ENCODE peak calls at places on chromosome 2, in ten cellular contexts. E is Peyer's patch, U is mammary epithelial cell, W is neural progenitor cell, P is tibial artery, A is thoracic aorta, H is GM12878, L is HCT116, M is A549, Q is hepatocyte. Y is an unnamed sample. For H3K4me1, the result is how much of the 10 kb centered on the place peaks cover.

GRCh38 chr2:203909946-203910476 is 26.6 kb upstream of the ICOS start:
- DNase-seq in M (no peak), L (no peak), H (no peak), E (no peak), A (no peak), W (no peak), P (no peak), U (no peak), Q (no peak), Y (no peak)

GRCh38 chr2:126507425-126507867 is 148.5 kb upstream of the GYPC start:
- DNase-seq in E (no peak), H (no peak), W (peak), M (no peak), L (no peak), Q (no peak), U (no peak), P (no peak), A (no peak), Y (no peak)

GRCh38 chr2:42969231-42970150 is 177.1 kb upstream of the HAAO start:
- DNase-seq in Q (no peak), W (no peak), U (peak), H (no peak), M (peak), P (peak), A (no peak), L (no peak), E (no peak), Y (no peak)

GRCh38 chr2:134245340-134245984 is 8.4 kb upstream of the MGAT5 start:
- DNase-seq in H (no peak), P (peak), W (peak), Q (peak), A (peak), M (peak), E (peak), U (peak), L (peak), Y (peak)

GRCh38 chr2:56230171-56230570 is 46.4 kb downstream of the CCDC85A start:
- DNase-seq in M (no peak), E (no peak), A (no peak), L (peak), U (peak), H (no peak), P (no peak), W (no peak), Q (no peak), Y (no peak)

GRCh38 chr2:7191927-7192326 is 274.7 kb downstream of the RNF144A start:
- DNase-seq in Q (peak), H (no peak), E (no peak), P (no peak), W (no peak), A (no peak), U (peak), L (no peak), M (peak), Y (no peak)

GRCh38 chr2:216659301-216659700 is 26.1 kb downstream of the IGFBP2 start:
- DNase-seq in L (no peak), P (no peak), H (no peak), M (no peak), U (peak), A (no peak), Q (no peak), W (no peak), E (no peak), Y (no peak)

GRCh38 chr2:195664528-195664927 is 7.5 kb downstream of the SLC39A10 start:
- DNase-seq in Q (no peak), M (no peak), A (no peak), U (no peak), P (no peak), W (no peak), L (no peak), E (no peak), H (no peak), Y (no peak)

GRCh38 chr2:46825958-46826897 is 89.4 kb downstream of the MCFD2 start:
- DNase-seq in M (no peak), A (no peak), H (no peak), L (no peak), W (no peak), P (no peak), U (no peak), E (no peak), Q (no peak), Y (no peak)

GRCh38 chr2:110101280-110101844 is 14.3 kb downstream of the MALL start:
- DNase-seq in H (no peak), M (peak), P (peak), A (peak), Q (peak), E (peak), U (peak), W (no peak), L (peak), Y (peak)

GRCh38 chr2:1665761-1666505 is 78.4 kb downstream of the PXDN start:
- DNase-seq in P (no peak), M (no peak), W (no peak), Q (no peak), L (no peak), A (no peak), U (no peak), E (no peak), H (no peak), Y (no peak)

GRCh38 chr2:112582314-112582746 is 2.1 kb upstream of the CHCHD5 start:
- DNase-seq in L (peak), W (peak), E (no peak), Q (peak), P (no peak), U (peak), M (peak), H (no peak), A (no peak), Y (peak)

GRCh38 chr2:114442545-114442944 is at the start of gene DPP10:
- DNase-seq in L (no peak), A (no peak), P (no peak), U (no peak), W (peak), Q (peak), H (no peak), E (no peak), M (peak), Y (no peak)

GRCh38 chr2:149738771-149739170 is 151.2 kb upstream of the MMADHC start:
- DNase-seq in L (no peak), E (no peak), H (no peak), U (no peak), Q (no peak), A (no peak), W (no peak), M (no peak), P (no peak), Y (no peak)

GRCh38 chr2:233247744-233248143 is 3.7 kb upstream of the ATG16L1 start:
- DNase-seq in L (peak), A (no peak), H (no peak), W (no peak), Q (peak), U (peak), P (no peak), M (peak), E (no peak), Y (no peak)

GRCh38 chr2:230158468-230158867 is 61.3 kb downstream of the SP110 start:
- DNase-seq in A (no peak), L (no peak), H (no peak), U (no peak), W (no peak), M (no peak), E (no peak), P (no peak), Q (no peak), Y (no peak)

GRCh38 chr2:23925702-23926288 is 1.1 kb downstream of the ATAD2B start:
- DNase-seq in M (peak), U (peak), E (peak), A (peak), Q (peak), L (no peak), W (no peak), P (peak), H (peak), Y (peak)

GRCh38 chr2:54459037-54459441 is 2.9 kb downstream of the SPTBN1 start:
- DNase-seq in L (no peak), U (peak), H (no peak), E (no peak), P (no peak), Q (no peak), W (no peak), M (peak), A (no peak), Y (no peak)

GRCh38 chr2:40279001-40279400 is 172.9 kb downstream of the SLC8A1 start:
- DNase-seq in M (no peak), P (no peak), H (no peak), U (no peak), Q (no peak), L (no peak), E (no peak), A (no peak), W (no peak), Y (no peak)

GRCh38 chr2:189870396-189871089 is 86.3 kb downstream of the PMS1 start:
- DNase-seq in Q (no peak), A (no peak), E (no peak), W (no peak), P (no peak), L (no peak), H (no peak), M (no peak), U (no peak), Y (no peak)

GRCh38 chr2:28163627-28164279 is 228.9 kb upstream of the FOSL2 start:
- DNase-seq in P (no peak), W (no peak), Q (no peak), A (no peak), L (no peak), U (no peak), M (no peak), E (no peak), H (no peak), Y (no peak)

GRCh38 chr2:144472911-144473310 is 47.0 kb downstream of the ZEB2 start:
- DNase-seq in P (no peak), E (no peak), H (no peak), U (no peak), M (no peak), W (no peak), L (no peak), Q (no peak), A (no peak), Y (no peak)

GRCh38 chr2:72893594-72894319 is 6.5 kb downstream of the SPR start:
- DNase-seq in E (no peak), M (peak), U (peak), W (peak), A (no peak), L (no peak), P (no peak), H (peak), Q (peak), Y (peak)

GRCh38 chr2:217837001-217837491 is 165.7 kb downstream of the TNS1 start:
- DNase-seq in M (peak), L (peak), U (no peak), Q (peak), A (peak), P (peak), W (peak), E (no peak), H (no peak), Y (no peak)

GRCh38 chr2:197273485-197273884 is 37.1 kb downstream of the ANKRD44 start:
- DNase-seq in E (no peak), U (no peak), W (no peak), L (no peak), A (no peak), H (no peak), P (no peak), M (no peak), Q (no peak), Y (peak)

GRCh38 chr2:239629936-239630617 is 229.3 kb upstream of the HDAC4 start:
- DNase-seq in W (no peak), L (no peak), A (no peak), Q (no peak), H (no peak), E (no peak), M (no peak), P (no peak), U (no peak), Y (no peak)

GRCh38 chr2:20925265-20925889 is 102.5 kb upstream of the LDAH start:
- DNase-seq in M (no peak), U (no peak), P (no peak), L (no peak), W (peak), H (no peak), E (no peak), Q (peak), A (no peak), Y (no peak)

GRCh38 chr2:101679037-101679726 is 18.3 kb upstream of the MAP4K4 start:
- DNase-seq in U (peak), Q (no peak), P (no peak), E (no peak), M (no peak), W (no peak), H (no peak), A (no peak), L (no peak), Y (no peak)

GRCh38 chr2:2326053-2326452 is 5.0 kb downstream of the MYT1L start:
- DNase-seq in L (no peak), Q (no peak), W (no peak), A (no peak), U (no peak), E (no peak), P (no peak), M (no peak), H (no peak), Y (peak)

GRCh38 chr2:240643093-240643810 is 18.0 kb downstream of the GPR35 start:
- DNase-seq in P (peak), Q (no peak), U (no peak), E (peak), A (no peak), H (no peak), M (no peak), L (no peak), W (no peak), Y (no peak)

GRCh38 chr2:60553992-60554648 is 666 bp upstream of the BCL11A start:
- DNase-seq in Q (peak), W (peak), U (peak), L (no peak), A (no peak), E (peak), P (no peak), M (peak), H (no peak), Y (peak)

GRCh38 chr2:176175729-176176074 is 12.8 kb upstream of the HOXD1 start:
- DNase-seq in W (no peak), U (no peak), P (no peak), A (no peak), M (no peak), E (no peak), H (no peak), Q (no peak), L (no peak), Y (no peak)

GRCh38 chr2:239792649-239793010 is 232.5 kb downstream of the NDUFA10 start:
- DNase-seq in Q (no peak), P (peak), L (no peak), M (no peak), E (no peak), A (no peak), H (no peak), U (no peak), W (no peak), Y (peak)

GRCh38 chr2:111694690-111695089 is 189.3 kb downstream of the ANAPC1 start:
- DNase-seq in L (no peak), W (no peak), M (no peak), A (no peak), U (peak), Q (no peak), P (peak), H (no peak), E (no peak), Y (no peak)

GRCh38 chr2:128032092-128032491 is 4.2 kb upstream of the SAP130 start:
- DNase-seq in P (no peak), M (no peak), Q (no peak), W (no peak), H (no peak), A (no peak), U (peak), E (no peak), L (no peak), Y (no peak)

GRCh38 chr2:17373041-17373440 is 145.2 kb downstream of the RAD51AP2 start:
- DNase-seq in M (no peak), Q (no peak), A (no peak), W (no peak), P (no peak), E (no peak), H (no peak), L (no peak), U (peak), Y (no peak)

GRCh38 chr2:46489430-46489829 is 10.1 kb downstream of the TMEM247 start:
- DNase-seq in W (no peak), Q (no peak), A (no peak), M (no peak), E (no peak), P (no peak), H (no peak), U (no peak), L (no peak), Y (peak)

GRCh38 chr2:152506843-152507242 is 171.9 kb downstream of the FMNL2 start:
- DNase-seq in P (no peak), H (peak), A (no peak), U (peak), L (no peak), W (no peak), Q (no peak), M (peak), E (no peak), Y (no peak)

GRCh38 chr2:237998530-237998929 is 31.7 kb downstream of the UBE2F start:
- DNase-seq in L (no peak), A (no peak), H (peak), Q (peak), M (no peak), U (peak), E (no peak), P (no peak), W (no peak), Y (no peak)

GRCh38 chr2:43426305-43427031 is 169.4 kb downstream of the THADA start:
- DNase-seq in H (peak), L (peak), U (peak), P (peak), A (no peak), Q (peak), W (no peak), M (peak), E (peak), Y (peak)

GRCh38 chr2:201260302-201260800 is at the start of gene CASP8:
- DNase-seq in W (no peak), Q (no peak), U (peak), H (no peak), L (no peak), A (no peak), P (no peak), E (peak), M (peak), Y (no peak)

GRCh38 chr2:201262718-201263117 is 2.4 kb downstream of the CASP8 start:
- DNase-seq in P (no peak), U (no peak), E (no peak), L (no peak), W (no peak), A (no peak), M (no peak), H (no peak), Q (no peak), Y (no peak)

GRCh38 chr2:201261911-201262310 is 1.6 kb downstream of the CASP8 start:
- DNase-seq in P (no peak), L (no peak), W (no peak), U (no peak), E (no peak), Q (no peak), M (no peak), H (no peak), A (no peak), Y (no peak)

GRCh38 chr2:201259216-201259615 is 1.1 kb upstream of the CASP8 start:
- DNase-seq in A (no peak), L (no peak), Q (no peak), H (no peak), E (no peak), P (no peak), W (no peak), M (no peak), U (no peak), Y (no peak)

GRCh38 chr2:201261471-201261870 is 1.1 kb downstream of the CASP8 start:
- DNase-seq in L (no peak), H (no peak), W (no peak), M (no peak), E (peak), Q (no peak), U (no peak), A (no peak), P (no peak), Y (no peak)
- H3K4me1 ChIP-seq in L (under half), H (under half), W (under half), M (under half), E (under half), Q (under half), U (under half), A (under half), P (under half), Y (under half)

GRCh38 chr2:79670198-79670597 is 157.3 kb downstream of the CTNNA2 start:
- DNase-seq in E (no peak), P (no peak), Q (peak), H (no peak), W (peak), A (no peak), U (no peak), L (no peak), M (peak), Y (no peak)
- TF ChIP-seq CTCF in E (no peak), P (no peak), Q (peak), H (no peak), W (peak), A (no peak), U (no peak), L (no peak), M (peak), Y (no peak)

GRCh38 chr2:215506604-215506990 is 70.7 kb upstream of the FN1 start:
- DNase-seq in M (no peak), E (no peak), W (no peak), A (no peak), L (no peak), H (no peak), P (no peak), Q (no peak), U (no peak), Y (no peak)

GRCh38 chr2:215504547-215504946 is 68.7 kb upstream of the FN1 start:
- DNase-seq in P (no peak), W (no peak), L (no peak), M (no peak), H (no peak), Q (no peak), A (no peak), E (no peak), U (no peak), Y (no peak)

GRCh38 chr2:215507126-215507525 is 71.3 kb upstream of the FN1 start:
- DNase-seq in H (no peak), W (no peak), P (no peak), U (no peak), M (no peak), Q (no peak), E (no peak), L (no peak), A (no peak), Y (no peak)

GRCh38 chr2:215505044-215505786 is 69.3 kb upstream of the FN1 start:
- DNase-seq in U (no peak), L (no peak), W (no peak), H (no peak), E (no peak), P (no peak), M (peak), A (no peak), Q (peak), Y (no peak)

GRCh38 chr2:215507836-215508235 is 72.0 kb upstream of the FN1 start:
- DNase-seq in H (no peak), E (no peak), W (no peak), A (no peak), M (no peak), P (no peak), U (no peak), L (no peak), Q (no peak), Y (no peak)
- H3K4me1 ChIP-seq in H (under half), E (under half), W (under half), A (under half), M (under half), P (under half), U (under half), L (under half), Q (under half), Y (under half)

GRCh38 chr2:64913357-64913869 is 75.8 kb upstream of the SLC1A4 start:
- DNase-seq in E (peak), M (peak), P (no peak), H (no peak), L (peak), A (no peak), W (peak), U (no peak), Q (peak), Y (no peak)
- TF ChIP-seq CTCF in E (peak), M (peak), P (no peak), H (peak), L (peak), A (no peak), W (peak), U (peak), Q (peak), Y (peak)

GRCh38 chr2:158315803-158316413 is 140.6 kb downstream of the CCDC148 start:
- DNase-seq in U (no peak), E (no peak), Q (no peak), W (no peak), L (no peak), P (no peak), M (no peak), A (no peak), H (no peak), Y (no peak)

GRCh38 chr2:158319269-158319668 is 137.3 kb downstream of the CCDC148 start:
- DNase-seq in U (no peak), Q (no peak), H (no peak), P (no peak), E (no peak), L (no peak), W (no peak), A (no peak), M (no peak), Y (no peak)

GRCh38 chr2:158315000-158315399 is 141.6 kb downstream of the CCDC148 start:
- DNase-seq in A (no peak), H (no peak), E (no peak), Q (no peak), M (no peak), L (no peak), W (no peak), U (no peak), P (no peak), Y (no peak)

GRCh38 chr2:158317642-158318041 is 138.9 kb downstream of the CCDC148 start:
- DNase-seq in P (no peak), A (no peak), M (no peak), Q (no peak), H (no peak), L (no peak), W (no peak), U (no peak), E (no peak), Y (no peak)

GRCh38 chr2:158313734-158314133 is 142.8 kb downstream of the CCDC148 start:
- DNase-seq in H (no peak), E (no peak), Q (no peak), M (no peak), L (no peak), U (no peak), W (no peak), A (no peak), P (no peak), Y (no peak)
- H3K4me1 ChIP-seq in H (under half), E (under half), Q (under half), M (under half), L (under half), U (under half), W (under half), A (under half), P (under half), Y (under half)

GRCh38 chr2:29309090-29310054 is 194.2 kb downstream of the CLIP4 start:
- DNase-seq in A (no peak), M (peak), U (peak), W (peak), E (peak), Q (peak), P (no peak), H (no peak), L (peak), Y (peak)
- TF ChIP-seq CTCF in A (peak), M (peak), U (peak), W (peak), E (peak), Q (peak), P (peak), H (peak), L (peak), Y (peak)